ENCODE peak calls at places on chromosomes 3 and 15, in four cellular contexts. One of them, this sample, is unnamed. For H3K9me3, the result is how much of the 10 kb centered on the place peaks cover.

GRCh38 chr3:13206799-13207577 is 133.8 kb upstream of the IQSEC1 start:
- DNase-seq in lower lobe of right lung: peak
- DNase-seq in stomach: no peak
- DNase-seq in fibroblast of lung: no peak
- DNase-seq in this sample: no peak

GRCh38 chr3:157130881-157131251 is 29.1 kb downstream of the CCNL1 start:
- DNase-seq in stomach: no peak
- DNase-seq in lower lobe of right lung: peak
- DNase-seq in fibroblast of lung: no peak
- DNase-seq in this sample: no peak

GRCh38 chr3:174540081-174540480 is 319.1 kb upstream of the NAALADL2 start:
- DNase-seq in lower lobe of right lung: no peak
- DNase-seq in fibroblast of lung: no peak
- DNase-seq in stomach: no peak
- DNase-seq in this sample: no peak

GRCh38 chr3:114442251-114442650 is 148.4 kb downstream of the TIGIT start:
- DNase-seq in fibroblast of lung: peak
- DNase-seq in lower lobe of right lung: no peak
- DNase-seq in stomach: no peak
- DNase-seq in this sample: no peak

GRCh38 chr15:68017221-68017620 is 36.9 kb upstream of the PIAS1 start:
- DNase-seq in fibroblast of lung: no peak
- DNase-seq in lower lobe of right lung: no peak
- DNase-seq in stomach: no peak
- DNase-seq in this sample: no peak

GRCh38 chr3:54772046-54772445 is 155.8 kb downstream of the LRTM1 start:
- DNase-seq in fibroblast of lung: peak
- DNase-seq in stomach: no peak
- DNase-seq in lower lobe of right lung: no peak
- DNase-seq in this sample: no peak

GRCh38 chr15:78085928-78086327 is 6.4 kb upstream of the SH2D7 start:
- DNase-seq in stomach: no peak
- DNase-seq in fibroblast of lung: peak
- DNase-seq in lower lobe of right lung: no peak
- DNase-seq in this sample: no peak

GRCh38 chr3:197475514-197475913 is 80.3 kb downstream of the BDH1 start:
- DNase-seq in stomach: no peak
- DNase-seq in lower lobe of right lung: no peak
- DNase-seq in fibroblast of lung: no peak
- DNase-seq in this sample: no peak

GRCh38 chr3:94185753-94186152 is 122.9 kb downstream of the NSUN3 start:
- DNase-seq in stomach: no peak
- DNase-seq in fibroblast of lung: peak
- DNase-seq in lower lobe of right lung: no peak
- DNase-seq in this sample: no peak

GRCh38 chr15:61989698-61990097 is 70.5 kb downstream of the VPS13C start:
- DNase-seq in lower lobe of right lung: no peak
- DNase-seq in stomach: no peak
- DNase-seq in fibroblast of lung: peak
- DNase-seq in this sample: no peak

GRCh38 chr3:103906304-103906703 is 1460.4 kb upstream of the ALCAM start:
- DNase-seq in fibroblast of lung: no peak
- DNase-seq in stomach: no peak
- DNase-seq in lower lobe of right lung: no peak
- DNase-seq in this sample: no peak

GRCh38 chr3:190183121-190183520 is 62.4 kb upstream of the P3H2 start:
- DNase-seq in stomach: no peak
- DNase-seq in fibroblast of lung: peak
- DNase-seq in lower lobe of right lung: no peak
- DNase-seq in this sample: no peak

GRCh38 chr3:129829640-129830039 is 63.9 kb downstream of the TMCC1 start:
- DNase-seq in stomach: no peak
- DNase-seq in lower lobe of right lung: no peak
- DNase-seq in fibroblast of lung: peak
- DNase-seq in this sample: peak

GRCh38 chr3:59043391-59043790 is 6.4 kb downstream of the CFAP20DC start:
- DNase-seq in stomach: no peak
- DNase-seq in fibroblast of lung: no peak
- DNase-seq in lower lobe of right lung: no peak
- DNase-seq in this sample: no peak

GRCh38 chr15:68730491-68731317 is 90.0 kb downstream of the ANP32A start:
- DNase-seq in stomach: peak
- DNase-seq in fibroblast of lung: peak
- DNase-seq in lower lobe of right lung: no peak
- DNase-seq in this sample: peak

GRCh38 chr15:81126887-81127286 is 7.2 kb upstream of the CFAP161 start:
- DNase-seq in stomach: peak
- DNase-seq in lower lobe of right lung: no peak
- DNase-seq in fibroblast of lung: no peak
- DNase-seq in this sample: peak

GRCh38 chr3:89025185-89025584 is 82.2 kb upstream of the EPHA3 start:
- DNase-seq in fibroblast of lung: peak
- DNase-seq in stomach: no peak
- DNase-seq in lower lobe of right lung: no peak
- DNase-seq in this sample: no peak

DNA sequence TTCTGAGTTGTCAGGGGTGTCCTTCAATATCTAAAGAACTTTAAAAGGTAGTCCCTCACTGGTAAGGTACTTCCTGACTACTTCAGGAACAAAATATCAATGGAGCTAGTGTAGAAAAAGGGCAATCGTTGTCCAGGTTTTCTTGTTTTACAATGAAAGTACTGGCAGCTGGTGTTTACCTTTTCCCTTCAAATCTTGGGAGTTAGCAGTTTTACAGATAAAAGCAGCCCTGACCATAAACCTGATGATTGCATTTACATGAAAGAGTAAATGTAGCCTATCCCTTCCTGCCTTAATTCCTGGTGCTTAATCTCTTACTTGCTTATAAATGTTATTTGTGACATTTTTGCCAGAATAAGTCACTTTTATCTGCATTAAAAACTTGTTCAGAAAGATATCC is 559.9 kb upstream of the ARPP21 start:
- DNase-seq in lower lobe of right lung: no peak
- DNase-seq in stomach: no peak
- DNase-seq in fibroblast of lung: no peak
- DNase-seq in this sample: no peak
- H3K9me3 ChIP-seq in lower lobe of right lung: under half
- H3K9me3 ChIP-seq in stomach: under half
- H3K9me3 ChIP-seq in fibroblast of lung: under half
- H3K9me3 ChIP-seq in this sample: under half

DNA sequence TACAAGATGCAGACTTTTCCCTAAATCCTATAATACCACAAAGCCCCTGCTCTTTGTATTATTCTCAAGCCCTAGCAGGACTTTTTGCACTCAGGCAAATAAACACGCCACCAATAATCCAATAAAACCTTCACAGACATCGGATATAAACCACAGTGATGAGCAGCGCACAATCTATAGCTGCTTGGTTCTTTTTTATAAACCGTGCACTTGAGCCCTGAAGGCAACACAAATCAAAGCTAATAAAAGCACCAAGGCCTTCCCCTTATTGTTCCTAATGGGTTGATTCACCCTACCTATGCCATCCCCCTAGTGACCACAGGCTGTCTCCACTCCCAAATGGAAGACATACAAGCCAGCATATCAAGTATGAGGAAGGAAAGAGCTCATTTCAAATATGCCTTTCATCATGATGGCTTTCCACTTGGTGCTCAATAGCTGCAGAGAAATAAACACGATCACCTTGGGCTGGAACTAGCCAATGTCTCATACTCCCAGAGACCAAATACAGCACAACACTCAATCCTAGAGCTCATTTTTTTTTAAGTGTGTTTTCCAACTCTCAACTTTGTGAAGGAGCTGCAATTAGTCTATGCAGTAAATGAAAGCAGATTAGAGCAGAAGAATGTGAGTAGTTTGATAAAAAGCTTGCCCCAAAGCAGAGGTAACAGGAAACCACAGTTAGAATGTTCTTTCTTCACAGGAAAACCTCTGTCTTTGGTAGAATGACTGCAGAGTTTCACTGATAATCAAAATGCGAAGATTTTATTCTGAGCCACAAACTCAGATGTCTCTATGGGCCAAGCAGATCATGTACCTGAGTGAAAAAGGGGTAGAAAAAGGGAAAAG is 573.9 kb downstream of the AGBL1 start:
- DNase-seq in lower lobe of right lung: no peak
- DNase-seq in stomach: no peak
- DNase-seq in fibroblast of lung: no peak
- DNase-seq in this sample: no peak
- H3K9me3 ChIP-seq in lower lobe of right lung: under half
- H3K9me3 ChIP-seq in stomach: under half
- H3K9me3 ChIP-seq in fibroblast of lung: under half
- H3K9me3 ChIP-seq in this sample: under half

DNA sequence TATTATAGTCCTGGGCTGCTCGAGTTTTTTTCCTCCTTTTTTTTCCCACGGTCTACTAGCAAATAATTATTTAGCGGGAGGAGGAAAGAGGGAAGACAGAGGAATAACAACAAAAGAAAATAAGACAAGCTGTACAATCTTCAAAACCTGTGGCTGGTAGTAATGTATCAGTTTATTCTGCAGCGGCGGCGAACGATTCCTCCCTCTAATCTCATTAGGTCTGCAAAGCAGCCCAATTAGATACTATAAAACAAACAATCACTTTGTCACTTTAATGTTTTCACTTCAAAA is 398 bp upstream of the TLE3 start:
- DNase-seq in stomach: no peak
- DNase-seq in lower lobe of right lung: no peak
- DNase-seq in fibroblast of lung: no peak
- DNase-seq in this sample: no peak
- H3K9me3 ChIP-seq in stomach: under half
- H3K9me3 ChIP-seq in lower lobe of right lung: under half
- H3K9me3 ChIP-seq in fibroblast of lung: under half
- H3K9me3 ChIP-seq in this sample: under half

DNA sequence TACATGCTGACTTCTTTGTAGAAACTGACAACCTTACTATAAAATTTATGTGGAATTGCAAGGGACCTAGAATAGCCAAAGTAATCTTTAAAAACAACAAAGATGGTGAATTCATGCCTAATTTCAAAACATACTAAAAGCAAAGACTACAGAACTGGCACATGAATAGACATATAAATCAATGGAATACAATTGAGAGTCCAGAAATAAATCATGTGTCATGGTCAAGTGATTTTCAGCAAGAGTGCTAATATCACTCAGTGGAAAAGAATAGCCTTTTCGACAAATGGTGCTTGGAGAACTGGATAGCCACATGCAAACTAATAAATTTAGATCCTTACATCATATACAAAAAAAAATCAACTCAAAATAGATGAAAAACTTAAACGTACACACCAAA is 8.7 kb downstream of the IMPG2 start:
- DNase-seq in fibroblast of lung: no peak
- DNase-seq in lower lobe of right lung: no peak
- DNase-seq in stomach: no peak
- DNase-seq in this sample: no peak
- H3K9me3 ChIP-seq in fibroblast of lung: under half
- H3K9me3 ChIP-seq in lower lobe of right lung: under half
- H3K9me3 ChIP-seq in stomach: under half
- H3K9me3 ChIP-seq in this sample: under half

GRCh38 chr15:20352241-20353200 is 189.1 kb downstream of the GOLGA6L6 start:
- DNase-seq in lower lobe of right lung: peak
- DNase-seq in fibroblast of lung: no peak
- DNase-seq in stomach: no peak
- DNase-seq in this sample: no peak

GRCh38 chr15:20356444-20357138 is 185.0 kb downstream of the GOLGA6L6 start:
- DNase-seq in lower lobe of right lung: peak
- DNase-seq in stomach: peak
- DNase-seq in fibroblast of lung: no peak
- DNase-seq in this sample: peak

GRCh38 chr15:20355256-20355868 is 186.2 kb downstream of the GOLGA6L6 start:
- DNase-seq in lower lobe of right lung: no peak
- DNase-seq in fibroblast of lung: no peak
- DNase-seq in stomach: no peak
- DNase-seq in this sample: no peak

GRCh38 chr15:20357139-20358065 is 184.2 kb downstream of the GOLGA6L6 start:
- DNase-seq in lower lobe of right lung: peak
- DNase-seq in fibroblast of lung: no peak
- DNase-seq in stomach: peak
- DNase-seq in this sample: peak

DNA sequence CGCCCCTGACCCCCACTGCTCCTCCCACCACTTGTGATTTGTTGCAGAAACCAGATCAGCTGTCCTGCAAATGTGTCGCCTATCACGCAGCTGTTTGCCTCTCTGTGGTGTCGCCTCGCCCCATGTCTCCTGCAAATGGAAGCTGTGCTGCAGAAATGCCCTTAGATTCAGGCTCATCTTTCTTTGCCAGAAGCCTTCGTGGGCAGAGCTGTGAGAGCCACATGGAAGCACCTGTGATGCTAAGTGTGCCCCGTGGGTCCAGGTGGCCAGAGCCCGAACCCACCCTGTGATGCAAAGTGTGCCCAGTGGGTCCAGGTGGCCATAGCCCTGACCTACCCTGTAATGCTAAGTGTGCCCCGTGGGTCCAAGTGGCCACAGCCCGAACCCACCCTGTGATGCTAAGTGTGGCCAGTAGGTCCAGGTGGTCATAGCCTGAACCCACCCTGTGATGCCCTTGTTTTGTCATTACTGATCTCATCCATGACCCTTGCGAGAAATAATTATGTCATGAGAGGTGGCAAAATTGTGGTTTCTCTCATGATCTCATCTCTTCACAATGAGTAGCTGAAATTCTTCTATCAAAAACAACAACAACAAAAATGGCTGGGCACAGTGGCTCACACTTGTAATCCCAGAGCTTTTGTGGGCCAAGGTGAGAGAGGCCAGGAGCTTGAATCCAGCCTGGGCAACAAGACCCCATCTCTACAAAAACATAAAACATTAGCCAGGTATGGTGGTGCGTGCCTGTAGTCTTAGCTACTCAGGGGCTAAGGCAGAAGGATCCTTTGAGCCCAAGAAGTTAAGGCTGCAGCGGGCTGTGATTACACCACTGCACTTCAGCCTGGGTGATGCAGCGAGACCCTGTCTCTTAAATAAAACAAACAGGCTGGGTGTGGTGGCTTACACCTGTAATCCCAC is 187.4 kb downstream of the GOLGA6L6 start:
- DNase-seq in stomach: peak
- DNase-seq in lower lobe of right lung: peak
- DNase-seq in fibroblast of lung: no peak
- DNase-seq in this sample: no peak
- H3K9me3 ChIP-seq in stomach: under half
- H3K9me3 ChIP-seq in lower lobe of right lung: under half
- H3K9me3 ChIP-seq in fibroblast of lung: under half
- H3K9me3 ChIP-seq in this sample: under half

DNA sequence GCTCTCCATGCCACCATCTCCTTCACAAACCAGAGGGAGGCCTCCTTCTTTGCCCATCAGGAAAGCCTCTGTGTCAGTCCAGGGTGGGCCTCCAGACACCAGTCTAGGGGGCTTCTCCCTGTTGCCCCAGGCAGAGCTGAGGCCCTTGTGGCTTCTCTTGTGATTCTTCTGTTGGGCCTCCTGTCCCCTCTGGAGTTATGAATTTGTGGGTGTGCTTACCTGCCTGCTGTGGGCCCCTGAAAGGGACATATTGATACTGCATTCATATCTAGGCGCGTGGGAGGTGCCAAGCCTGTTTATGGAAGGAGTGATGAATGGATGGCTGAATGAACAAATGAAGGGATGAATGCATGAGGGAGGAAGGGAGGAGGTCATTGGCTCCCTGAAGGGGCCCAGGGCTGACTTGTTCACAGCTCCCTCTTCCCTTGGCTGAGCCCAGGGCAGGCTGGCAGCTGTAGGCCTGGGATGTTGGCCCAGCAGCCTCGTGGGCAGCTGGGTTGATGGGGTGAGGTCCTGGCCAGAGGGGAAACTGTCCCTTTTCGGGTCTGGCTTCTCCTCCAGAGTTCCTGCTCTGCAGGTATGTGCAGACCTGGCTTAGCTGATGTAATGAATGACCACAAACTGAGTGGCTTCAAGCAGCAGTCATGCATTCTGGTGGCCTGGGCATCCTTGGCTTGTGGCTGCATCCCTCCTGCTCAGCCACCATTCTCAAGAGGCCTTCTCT is 195.4 kb downstream of the GOLGA6L6 start:
- DNase-seq in lower lobe of right lung: no peak
- DNase-seq in stomach: no peak
- DNase-seq in fibroblast of lung: no peak
- DNase-seq in this sample: no peak
- H3K9me3 ChIP-seq in lower lobe of right lung: under half
- H3K9me3 ChIP-seq in stomach: under half
- H3K9me3 ChIP-seq in fibroblast of lung: under half
- H3K9me3 ChIP-seq in this sample: under half

This sample was measured in prostate gland.